ENCODE peak calls at places on chromosomes 7 and 10, in six cellular contexts. N, P, H, D, S and M are unnamed samples.

GRCh38 chr10:31940839-31941653 is 12.4 kb upstream of the ARHGAP12 start:
- DNase-seq in D (no peak), N (peak), S (no peak), P (peak), H (no peak), M (peak)

GRCh38 chr7:158123214-158123613 is 464.4 kb downstream of the PTPRN2 start:
- DNase-seq in S (no peak), H (no peak), N (no peak), D (no peak), P (no peak), M (no peak)

GRCh38 chr10:70478191-70479160 is at the start of gene PALD1:
- DNase-seq in H (peak), D (peak), P (peak), N (no peak), S (peak), M (peak)

GRCh38 chr10:45444976-45445898 is 71.2 kb downstream of the ALOX5 start:
- DNase-seq in S (no peak), D (peak), N (no peak), H (no peak), P (no peak), M (no peak)

GRCh38 chr10:78263521-78263988 is 229.9 kb downstream of the RPS24 start:
- DNase-seq in H (no peak), P (peak), S (no peak), D (no peak), N (peak), M (no peak)

GRCh38 chr7:8129323-8129659 is 132.7 kb downstream of the ICA1 start:
- DNase-seq in P (no peak), H (no peak), D (no peak), S (no peak), N (no peak), M (no peak)

GRCh38 chr7:7803597-7804229 is 85.3 kb upstream of the RPA3 start:
- DNase-seq in P (no peak), S (no peak), D (no peak), H (no peak), N (no peak), M (no peak)

GRCh38 chr7:25926009-25926408 is 226.0 kb upstream of the NFE2L3 start:
- DNase-seq in P (peak), N (no peak), H (no peak), D (no peak), S (no peak), M (no peak)

GRCh38 chr7:1663243-1663642 is 6.8 kb upstream of the ELFN1 start:
- DNase-seq in H (peak), S (no peak), N (no peak), P (no peak), D (no peak), M (no peak)

GRCh38 chr10:120598377-120598776 is 141.3 kb downstream of the PLPP4 start:
- DNase-seq in S (no peak), H (peak), P (no peak), N (no peak), D (peak), M (no peak)

GRCh38 chr10:20369863-20370736 is 527.0 kb downstream of the NEBL start:
- DNase-seq in N (no peak), D (peak), P (no peak), S (no peak), H (peak), M (no peak)

GRCh38 chr10:26555719-26556368 is 117.7 kb downstream of the APBB1IP start:
- DNase-seq in H (no peak), P (no peak), N (no peak), S (no peak), D (no peak), M (peak)

GRCh38 chr10:21174670-21175495 is 277.8 kb upstream of the NEBL start:
- DNase-seq in D (no peak), P (peak), H (peak), N (no peak), S (peak), M (peak)

GRCh38 chr7:79240413-79240812 is 213.1 kb downstream of the MAGI2 start:
- DNase-seq in S (no peak), H (no peak), P (no peak), D (no peak), N (no peak), M (no peak)

GRCh38 chr7:141663081-141663510 is 38.9 kb downstream of the DENND11 start:
- DNase-seq in D (no peak), H (no peak), N (no peak), S (no peak), P (no peak), M (no peak)

GRCh38 chr7:77525231-77525630 is 11.9 kb upstream of the PTPN12 start:
- DNase-seq in P (no peak), S (no peak), H (no peak), N (peak), D (no peak), M (no peak)

GRCh38 chr10:24981161-24981710 is 28.8 kb upstream of the PRTFDC1 start:
- DNase-seq in D (no peak), S (no peak), N (no peak), P (no peak), H (no peak), M (peak)

GRCh38 chr7:116633131-116633988 is 38.6 kb upstream of the MET start:
- DNase-seq in S (no peak), D (no peak), N (no peak), P (peak), H (no peak), M (no peak)

GRCh38 chr10:44958196-44958896 is 1.3 kb upstream of the RASSF4 start:
- DNase-seq in D (peak), S (no peak), P (peak), N (peak), H (peak), M (peak)

GRCh38 chr10:10196701-10197100 is 821.0 kb upstream of the CELF2 start:
- DNase-seq in N (no peak), H (no peak), S (no peak), P (no peak), D (no peak), M (no peak)

GRCh38 chr10:73818402-73818801 is 7.0 kb upstream of the NDST2 start:
- DNase-seq in S (no peak), D (peak), N (no peak), P (no peak), H (peak), M (no peak)

GRCh38 chr10:80205478-80206276 is at the start of gene ANXA11:
- DNase-seq in H (peak), S (peak), D (peak), P (peak), N (peak), M (peak)

GRCh38 chr7:89607797-89608196 is 546.5 kb upstream of the STEAP1 start:
- DNase-seq in H (no peak), P (no peak), N (no peak), S (no peak), D (no peak), M (no peak)

GRCh38 chr7:151690597-151690996 is 170.9 kb upstream of the RHEB start:
- DNase-seq in D (no peak), N (peak), P (peak), H (no peak), S (no peak), M (no peak)

GRCh38 chr10:119919823-119920222 is 27.3 kb downstream of the SEC23IP start:
- DNase-seq in S (no peak), P (no peak), H (no peak), D (no peak), N (no peak), M (no peak)

GRCh38 chr7:124783271-124783670 is 17.7 kb upstream of the GPR37 start:
- DNase-seq in P (no peak), D (no peak), H (no peak), N (no peak), S (no peak), M (no peak)

GRCh38 chr10:3858051-3858845 is 73.2 kb upstream of the KLF6 start:
- DNase-seq in S (no peak), N (no peak), P (no peak), D (no peak), H (no peak), M (no peak)

GRCh38 chr7:129271500-129272355 is 46.9 kb downstream of the AHCYL2 start:
- DNase-seq in H (peak), S (no peak), D (peak), P (peak), N (peak), M (peak)

GRCh38 chr7:86949052-86949778 is 110.2 kb downstream of the ELAPOR2 start:
- DNase-seq in H (peak), D (no peak), S (no peak), P (no peak), N (no peak), M (no peak)

GRCh38 chr7:101676956-101677355 is 47.9 kb upstream of the MYL10 start:
- DNase-seq in D (no peak), S (no peak), N (no peak), H (no peak), P (no peak), M (no peak)

GRCh38 chr10:112376578-112376855 is 2.6 kb downstream of the ACSL5 start:
- DNase-seq in S (no peak), H (no peak), D (no peak), P (no peak), N (no peak), M (no peak)

GRCh38 chr10:114031113-114031512 is 12.6 kb upstream of the ADRB1 start:
- DNase-seq in N (no peak), H (no peak), P (no peak), D (no peak), S (no peak), M (no peak)

GRCh38 chr7:39987641-39988347 is 37.7 kb downstream of the CDK13 start:
- DNase-seq in P (no peak), N (no peak), S (no peak), D (no peak), H (no peak), M (peak)

GRCh38 chr10:133473270-133473669 is 19.5 kb downstream of the SCART1 start:
- DNase-seq in S (no peak), N (no peak), P (no peak), D (no peak), H (no peak), M (no peak)

GRCh38 chr10:23035569-23035968 is 59.8 kb upstream of the MSRB2 start:
- DNase-seq in S (no peak), D (no peak), H (peak), N (no peak), P (peak), M (no peak)

DNA sequence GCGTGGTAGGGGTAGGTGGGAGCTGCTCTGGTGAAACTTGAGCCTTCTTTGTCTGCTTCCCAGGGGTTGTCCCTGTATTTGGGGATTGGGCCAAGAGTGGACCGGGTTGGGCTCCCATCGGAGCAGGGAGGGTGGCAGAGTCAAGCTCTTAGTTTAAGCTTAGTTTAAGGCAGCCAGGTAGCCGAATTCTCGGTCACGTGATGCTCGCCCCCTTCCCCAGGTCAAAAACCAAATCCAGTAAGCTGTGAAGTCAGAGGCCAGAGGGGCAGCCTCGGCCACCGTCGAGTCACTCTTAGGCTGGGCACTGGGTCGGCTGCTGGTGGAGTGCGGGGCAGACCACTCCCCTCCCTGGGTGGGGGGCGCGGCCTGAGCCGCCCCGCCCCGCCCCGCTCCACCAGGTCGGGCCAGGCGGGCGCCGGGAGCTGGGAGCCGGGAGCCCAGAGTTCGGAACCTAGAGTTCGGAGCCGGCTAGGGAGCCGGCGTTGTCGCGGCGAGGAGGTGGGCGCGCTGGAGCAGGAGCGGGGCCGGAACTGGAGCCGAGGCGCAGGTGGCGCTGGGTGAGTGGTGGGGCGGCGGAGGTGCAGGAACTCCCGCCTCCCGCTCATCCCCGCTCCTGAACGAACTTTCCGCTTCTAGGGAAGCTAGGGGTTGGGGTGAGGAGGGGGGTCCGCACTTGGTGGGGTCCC is 2.8 kb upstream of the LZTS2 start:
- DNase-seq in N (no peak), P (no peak), S (peak), H (peak), D (peak), M (peak)
- H2BK5ac ChIP-seq in N (no peak), P (peak), S (no peak), H (no peak), D (peak), M (peak)

DNA sequence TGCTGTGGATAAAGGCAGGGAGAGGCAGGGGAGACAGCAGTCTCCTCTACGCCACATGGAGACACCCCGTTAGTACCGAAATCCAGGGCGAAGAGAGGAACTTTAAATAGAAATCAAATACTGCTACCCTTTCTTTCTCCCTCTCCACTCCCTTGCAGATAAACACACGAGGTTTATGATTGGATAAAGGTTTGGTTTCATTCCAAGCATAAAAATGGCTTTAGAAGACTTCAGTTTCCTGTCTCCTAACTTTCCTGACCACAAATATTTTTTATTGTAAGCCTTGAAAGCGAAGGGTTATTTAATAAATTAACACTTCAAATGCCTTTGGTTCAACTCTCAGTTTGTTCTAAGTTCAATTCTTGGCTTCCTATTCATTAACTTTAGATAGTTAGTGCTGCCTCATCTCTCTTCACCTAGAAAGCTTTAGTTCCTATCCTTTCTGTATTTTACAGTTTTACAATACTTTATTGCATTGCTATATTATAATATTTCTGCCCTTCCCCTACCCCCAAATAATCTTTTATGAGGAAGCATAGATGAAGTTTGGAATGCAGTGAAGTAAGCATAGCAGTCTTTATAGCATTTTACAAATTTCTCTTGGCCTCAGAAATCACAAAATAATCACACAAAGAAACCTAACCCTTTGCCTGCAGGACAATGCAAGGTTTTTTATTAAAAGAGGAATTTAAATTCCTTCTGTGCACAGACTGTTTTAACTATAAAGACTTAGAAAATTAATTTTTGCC is 31.6 kb upstream of the ARID5B start:
- DNase-seq in P (peak), N (peak), S (no peak), D (no peak), H (no peak), M (no peak)
- H2AFZ ChIP-seq in P (no peak), N (peak), S (no peak), D (no peak), H (no peak), M (no peak)

GRCh38 chr7:137886266-137886665 is 39.5 kb upstream of the DGKI start:
- DNase-seq in S (no peak), D (peak), P (no peak), H (no peak), N (no peak), M (no peak)
- H3K9ac ChIP-seq in S (no peak), D (no peak), P (no peak), H (no peak), N (peak), M (no peak)

GRCh38 chr7:105638942-105639495 is 57.7 kb upstream of the EFCAB10 start:
- DNase-seq in P (peak), H (peak), N (no peak), D (peak), S (peak), M (no peak)
- H2BK5ac ChIP-seq in P (no peak), H (peak), N (no peak), D (peak), S (no peak), M (no peak)

DNA sequence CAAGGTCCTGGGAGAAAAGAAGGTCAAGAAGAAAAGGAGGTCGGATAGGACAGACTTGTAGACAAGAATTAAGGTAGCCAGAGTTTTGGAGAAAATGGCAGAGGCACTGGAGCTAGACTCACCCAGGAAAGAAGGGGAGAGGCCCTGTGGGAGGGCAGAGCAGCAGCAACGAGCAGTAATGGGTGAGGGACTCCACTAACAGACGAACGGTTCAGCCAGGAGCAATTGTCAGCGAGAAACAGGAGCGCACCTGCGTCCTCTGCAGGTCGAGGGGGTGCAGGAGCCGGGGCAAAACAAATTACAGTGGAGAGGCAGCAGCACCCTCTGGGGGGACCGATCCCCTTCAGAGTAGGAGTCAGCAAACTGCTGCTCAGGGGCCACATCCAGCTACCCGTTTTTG is 18.5 kb upstream of the IGFBP3 start:
- DNase-seq in N (no peak), P (no peak), S (no peak), D (no peak), H (no peak), M (no peak)
- H2AFZ ChIP-seq in N (no peak), P (no peak), S (no peak), D (no peak), H (no peak), M (no peak)

GRCh38 chr10:55627526-55628170 is 733.4 kb downstream of the ZWINT start:
- DNase-seq in D (peak), N (no peak), S (peak), P (peak), H (peak), M (no peak)

GRCh38 chr10:55631071-55631654 is 729.9 kb downstream of the ZWINT start:
- DNase-seq in H (peak), D (peak), N (no peak), P (peak), S (peak), M (peak)

GRCh38 chr10:55630491-55631056 is 730.5 kb downstream of the ZWINT start:
- DNase-seq in P (peak), H (peak), N (no peak), S (peak), D (peak), M (no peak)

GRCh38 chr10:55628260-55628701 is 732.8 kb downstream of the ZWINT start:
- DNase-seq in D (peak), H (peak), S (peak), P (peak), N (no peak), M (no peak)

GRCh38 chr10:55629792-55630490 is 731.1 kb downstream of the ZWINT start:
- DNase-seq in H (peak), N (peak), P (peak), D (peak), S (peak), M (no peak)
- H3K9ac ChIP-seq in H (no peak), N (no peak), P (no peak), D (no peak), S (no peak), M (no peak)